ENCODE peak calls at places on chromosomes 13 and 19, in eight cellular contexts. P is activated gamma-delta T cell treated with anti-CD3 and anti-CD28 coated beads, Interleukin-2, amount 50 U/mL, for 16 hours; M is activated T-cell treated with anti-CD3 and anti-CD28 coated beads for 48 hours; F is left cardiac atrium; A is NCI-H1105 treated with DMSO at 0.1 percent for 48 hours; T is anterior cingulate cortex; H is bronchial epithelial cell; L is H54. N is an unnamed sample.
A peak's percentile ranks its signal among the peaks of the same experiment; 100 is the strongest.

GRCh38 chr19:47896019-47896418 is 9.9 kb upstream of the SULT2A1 start:
- DNase-seq in P (no peak), M (no peak), F (no peak), A (no peak), T (no peak), H (no peak), L (no peak), N (no peak)

GRCh38 chr13:27857271-27857670 is 62.5 kb upstream of the PDX1 start:
- DNase-seq in P (no peak), M (no peak), F (no peak), A (peak; percentile 35), T (no peak), H (no peak), L (no peak), N (no peak)

GRCh38 chr13:75960538-75960994 is 324.4 kb downstream of the LMO7 start:
- DNase-seq in P (no peak), M (no peak), F (no peak), A (no peak), T (no peak), H (no peak), L (no peak), N (no peak)

GRCh38 chr19:13172335-13173128 is 22.3 kb downstream of the IER2 start:
- DNase-seq in P (peak; percentile 74), M (peak; percentile 75), F (peak; percentile 87), A (peak; percentile 10), T (no peak), H (peak; percentile 81), L (peak; percentile 77), N (no peak)

GRCh38 chr13:51370116-51370515 is 30.6 kb downstream of the SERPINE3 start:
- DNase-seq in P (no peak), M (no peak), F (no peak), A (no peak), T (no peak), H (peak; percentile 23), L (no peak), N (no peak)

GRCh38 chr19:46913852-46914430 is 53.1 kb downstream of the ARHGAP35 start:
- DNase-seq in P (no peak), M (no peak), F (no peak), A (no peak), T (no peak), H (peak; percentile 45), L (no peak), N (no peak)

GRCh38 chr19:48873476-48874308 is 1.5 kb downstream of the PPP1R15A start:
- DNase-seq in P (no peak), M (no peak), F (no peak), A (no peak), T (no peak), H (no peak), L (no peak), N (peak; percentile 29)

GRCh38 chr19:12703056-12703455 is 6.6 kb upstream of the FBXW9 start:
- DNase-seq in P (no peak), M (no peak), F (no peak), A (peak; percentile 55), T (no peak), H (no peak), L (no peak), N (no peak)

GRCh38 chr13:81639984-81640582 is 1299.2 kb upstream of the SPRY2 start:
- DNase-seq in P (no peak), M (no peak), F (no peak), A (no peak), T (no peak), H (peak; percentile 32), L (peak; percentile 8), N (no peak)

GRCh38 chr13:88764103-88764502 is 1092.9 kb downstream of the SLITRK5 start:
- DNase-seq in P (no peak), M (no peak), F (no peak), A (no peak), T (no peak), H (no peak), L (no peak), N (no peak)

GRCh38 chr19:49978324-49978723 is 17.4 kb upstream of the SIGLEC11 start:
- DNase-seq in P (no peak), M (no peak), F (no peak), A (no peak), T (no peak), H (no peak), L (no peak), N (no peak)

GRCh38 chr19:10625003-10625761 is at the start of gene SLC44A2:
- DNase-seq in P (no peak), M (no peak), F (peak; percentile 84), A (peak; percentile 58), T (peak; percentile 81), H (peak; percentile 50), L (peak; percentile 91), N (no peak)

GRCh38 chr13:40776681-40777165 is 5.7 kb upstream of the MRPS31 start:
- DNase-seq in P (peak; percentile 53), M (peak; percentile 55), F (peak; percentile 27), A (no peak), T (no peak), H (peak; percentile 58), L (no peak), N (peak; percentile 51)

GRCh38 chr19:4059931-4060620 is 6.6 kb downstream of the ZBTB7A start:
- DNase-seq in P (peak; percentile 67), M (peak; percentile 44), F (peak; percentile 81), A (no peak), T (no peak), H (peak; percentile 62), L (no peak), N (peak; percentile 79)

GRCh38 chr19:6769006-6769637 is 1.9 kb upstream of the SH2D3A start:
- DNase-seq in P (no peak), M (no peak), F (no peak), A (no peak), T (no peak), H (no peak), L (no peak), N (no peak)

GRCh38 chr13:113728571-113729054 is 30.4 kb upstream of the TMEM255B start:
- DNase-seq in P (no peak), M (no peak), F (no peak), A (no peak), T (no peak), H (no peak), L (no peak), N (no peak)

GRCh38 chr19:56314584-56315075 is at the start of gene ZSCAN5A:
- DNase-seq in P (peak; percentile 94), M (peak; percentile 93), F (peak; percentile 97), A (peak; percentile 98), T (peak; percentile 99), H (peak; percentile 82), L (peak; percentile 97), N (peak; percentile 99)

GRCh38 chr19:50759886-50760285 is 10.4 kb upstream of the GPR32 start:
- DNase-seq in P (no peak), M (no peak), F (no peak), A (no peak), T (no peak), H (peak; percentile 13), L (no peak), N (no peak)

N was measured in immature natural killer cell.